ENCODE peak calls at places on chromosome 2, in four cellular contexts. P, X, G and S are unnamed samples.

GRCh38 chr2:76506538-76506937 is 795.8 kb upstream of the GCFC2 start:
- DNase-seq in X (no peak), P (no peak), G (no peak), S (no peak)

GRCh38 chr2:167966937-167967913 is 280.2 kb downstream of the STK39 start:
- DNase-seq in P (no peak), G (no peak), X (no peak), S (no peak)

GRCh38 chr2:61220768-61221167 is 58.8 kb downstream of the C2orf74 start:
- DNase-seq in G (no peak), X (no peak), P (no peak), S (no peak)

GRCh38 chr2:120298173-120298835 is 45.7 kb downstream of the RALB start:
- DNase-seq in X (no peak), P (no peak), G (no peak), S (no peak)

GRCh38 chr2:209685963-209686362 is 85.7 kb upstream of the UNC80 start:
- DNase-seq in G (no peak), P (no peak), X (no peak), S (no peak)

GRCh38 chr2:175251425-175252041 is 70.0 kb upstream of the ATP5MC3 start:
- DNase-seq in G (peak; percentile 0), X (peak; percentile 22), P (no peak), S (no peak)

GRCh38 chr2:50613161-50613560 is 418.8 kb downstream of the NRXN1 start:
- DNase-seq in P (no peak), X (no peak), G (no peak), S (no peak)

GRCh38 chr2:183868707-183869106 is 729.6 kb upstream of the ZNF804A start:
- DNase-seq in X (no peak), P (no peak), G (no peak), S (no peak)

GRCh38 chr2:207110310-207110709 is 55.4 kb downstream of the KLF7 start:
- DNase-seq in X (no peak), G (no peak), P (no peak), S (no peak)

GRCh38 chr2:171181067-171182049 is 20.7 kb upstream of the TLK1 start:
- DNase-seq in X (no peak), G (no peak), P (no peak), S (no peak)

GRCh38 chr2:60822987-60823386 is 58.4 kb upstream of the REL start:
- DNase-seq in P (no peak), G (no peak), X (no peak), S (no peak)

GRCh38 chr2:74768401-74768914 is 65.5 kb upstream of the HK2 start:
- DNase-seq in X (no peak), P (no peak), G (no peak), S (no peak)

GRCh38 chr2:157302492-157303099 is 23.0 kb downstream of the ERMN start:
- DNase-seq in P (no peak), X (peak; percentile 10), G (peak; percentile 15), S (no peak)

GRCh38 chr2:45652090-45653050 is 895 bp downstream of the PRKCE start:
- DNase-seq in G (no peak), X (peak; percentile 20), P (peak; percentile 54), S (no peak)

GRCh38 chr2:25294573-25295462 is 46.9 kb downstream of the DNMT3A start:
- DNase-seq in P (peak; percentile 82), G (no peak), X (no peak), S (no peak)

GRCh38 chr2:44537264-44537663 is 175.5 kb downstream of the CAMKMT start:
- DNase-seq in P (no peak), X (no peak), G (no peak), S (no peak)

GRCh38 chr2:67706082-67706481 is 308.9 kb downstream of the ETAA1 start:
- DNase-seq in X (no peak), P (no peak), G (no peak), S (no peak)

GRCh38 chr2:226551522-226552250 is 247.9 kb downstream of the IRS1 start:
- DNase-seq in X (no peak), G (no peak), P (no peak), S (no peak)

DNA sequence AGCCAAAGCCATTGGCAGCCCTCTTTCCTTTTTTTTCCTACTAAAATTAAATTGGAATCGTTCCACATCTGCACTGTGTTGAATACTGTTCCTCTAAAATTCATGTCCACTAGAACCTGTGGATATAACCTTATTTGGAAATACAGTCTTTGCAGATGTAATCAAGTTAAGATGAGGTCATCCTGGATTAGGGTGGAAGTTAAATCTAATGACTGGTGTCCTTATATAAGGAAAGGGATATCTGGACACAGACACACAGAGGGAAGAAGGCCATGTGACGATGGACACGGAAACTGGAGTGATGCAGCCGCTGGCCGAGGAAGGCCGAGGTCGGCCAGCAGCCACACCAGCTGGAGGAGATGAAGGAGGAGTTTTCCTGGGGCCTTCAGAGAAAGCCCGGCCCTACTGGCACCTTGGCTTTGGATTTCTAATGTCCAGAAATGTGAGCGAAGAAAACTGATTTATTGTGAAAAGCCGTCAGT is 49.4 kb downstream of the LONRF2 start:
- DNase-seq in P (no peak), X (no peak), G (no peak), S (no peak)
- TF ChIP-seq CTCF in P (no peak), X (no peak), G (no peak), S (no peak)

GRCh38 chr2:145422576-145422975 is 902.7 kb upstream of the ZEB2 start:
- DNase-seq in P (no peak), X (no peak), G (no peak), S (no peak)
- TF ChIP-seq CTCF in P (no peak), X (no peak), G (no peak), S (no peak)

GRCh38 chr2:190766581-190766980 is 114.0 kb upstream of the GLS start:
- DNase-seq in X (no peak), P (no peak), G (no peak), S (no peak)
- TF ChIP-seq CTCF in X (no peak), P (no peak), G (no peak), S (no peak)

DNA sequence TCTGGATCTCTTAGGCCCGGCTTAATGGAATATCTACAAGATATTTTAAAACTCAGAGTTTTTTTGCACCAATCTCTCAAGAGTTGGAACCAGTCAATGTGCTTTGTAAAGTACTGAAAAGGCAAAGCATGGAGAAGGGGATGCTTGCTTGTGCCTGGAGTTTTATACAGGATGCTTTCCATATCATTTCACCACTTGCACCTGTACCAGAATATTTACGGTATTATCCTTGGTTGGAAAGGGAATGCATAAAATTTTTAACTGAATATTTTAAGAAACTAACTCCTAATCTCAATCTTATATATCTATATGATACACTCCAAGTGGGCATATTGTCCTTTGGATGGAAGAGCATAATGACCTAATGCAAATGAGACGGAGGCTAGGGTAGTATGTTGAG is 318.7 kb downstream of the CLIP4 start:
- DNase-seq in G (no peak), P (no peak), X (no peak), S (no peak)
- TF ChIP-seq CTCF in G (no peak), P (no peak), X (no peak), S (no peak)

DNA sequence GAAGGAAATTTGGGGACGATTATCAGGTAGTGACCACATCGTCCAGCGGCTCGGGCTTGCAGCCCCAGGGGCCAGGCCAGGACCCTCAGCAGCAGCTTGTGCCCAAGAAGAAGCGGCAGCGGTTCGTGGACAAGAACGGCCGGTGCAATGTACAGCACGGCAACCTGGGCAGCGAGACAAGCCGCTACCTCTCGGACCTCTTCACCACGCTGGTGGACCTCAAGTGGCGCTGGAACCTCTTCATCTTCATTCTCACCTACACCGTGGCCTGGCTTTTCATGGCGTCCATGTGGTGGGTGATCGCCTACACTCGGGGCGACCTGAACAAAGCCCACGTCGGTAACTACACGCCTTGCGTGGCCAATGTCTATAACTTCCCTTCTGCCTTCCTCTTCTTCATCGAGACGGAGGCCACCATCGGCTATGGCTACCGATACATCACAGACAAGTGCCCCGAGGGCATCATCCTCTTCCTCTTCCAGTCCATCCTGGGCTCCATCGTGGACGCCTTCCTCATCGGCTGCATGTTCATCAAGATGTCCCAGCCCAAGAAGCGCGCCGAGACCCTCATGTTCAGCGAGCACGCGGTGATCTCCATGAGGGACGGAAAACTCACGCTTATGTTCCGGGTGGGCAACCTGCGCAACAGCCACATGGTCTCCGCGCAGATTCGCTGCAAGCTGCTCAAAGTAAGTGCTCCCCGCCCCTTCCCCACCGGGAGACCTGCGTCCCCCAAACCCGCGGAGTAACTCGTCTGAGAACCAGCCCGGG is 479 bp downstream of the KCNJ3 start:
- DNase-seq in X (no peak), G (no peak), P (no peak), S (peak; percentile 87)
- TF ChIP-seq CTCF in X (no peak), G (no peak), P (no peak), S (no peak)

DNA sequence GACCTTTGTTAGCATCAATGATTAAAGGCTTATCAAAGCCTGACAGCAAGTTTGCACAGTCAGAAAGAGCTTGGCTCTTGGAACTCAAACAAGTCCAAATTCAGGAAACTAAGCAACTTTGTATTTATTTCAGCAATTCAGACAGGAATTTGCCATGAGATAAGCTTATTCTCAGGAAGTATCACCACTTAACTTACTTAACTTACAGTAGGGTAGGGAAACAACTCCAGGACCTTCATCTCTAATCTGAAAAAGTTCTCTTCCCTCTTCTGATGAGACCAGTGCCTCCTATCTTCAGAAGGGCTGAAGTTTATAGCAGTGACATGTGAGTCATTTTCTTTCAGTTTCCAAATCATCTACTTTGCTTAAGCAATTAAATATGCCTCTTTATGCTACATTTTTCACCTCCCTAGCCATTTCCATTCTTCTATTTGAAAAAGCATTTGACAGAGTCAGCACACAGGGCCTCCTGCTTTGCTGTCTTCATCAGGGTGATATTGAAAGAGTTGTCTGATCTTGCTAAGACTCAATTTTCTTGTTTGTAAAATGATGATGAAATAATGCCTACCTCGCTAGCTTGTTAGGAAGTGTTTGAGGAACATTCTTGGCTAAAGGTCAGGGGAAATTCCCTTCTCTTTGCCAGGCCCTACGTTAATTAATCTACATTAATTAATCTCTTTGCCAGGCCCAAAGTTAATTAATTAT is 389.4 kb downstream of the RND3 start:
- DNase-seq in P (no peak), G (no peak), X (no peak), S (no peak)
- TF ChIP-seq CTCF in P (no peak), G (peak; percentile 46), X (no peak), S (peak; percentile 58)

DNA sequence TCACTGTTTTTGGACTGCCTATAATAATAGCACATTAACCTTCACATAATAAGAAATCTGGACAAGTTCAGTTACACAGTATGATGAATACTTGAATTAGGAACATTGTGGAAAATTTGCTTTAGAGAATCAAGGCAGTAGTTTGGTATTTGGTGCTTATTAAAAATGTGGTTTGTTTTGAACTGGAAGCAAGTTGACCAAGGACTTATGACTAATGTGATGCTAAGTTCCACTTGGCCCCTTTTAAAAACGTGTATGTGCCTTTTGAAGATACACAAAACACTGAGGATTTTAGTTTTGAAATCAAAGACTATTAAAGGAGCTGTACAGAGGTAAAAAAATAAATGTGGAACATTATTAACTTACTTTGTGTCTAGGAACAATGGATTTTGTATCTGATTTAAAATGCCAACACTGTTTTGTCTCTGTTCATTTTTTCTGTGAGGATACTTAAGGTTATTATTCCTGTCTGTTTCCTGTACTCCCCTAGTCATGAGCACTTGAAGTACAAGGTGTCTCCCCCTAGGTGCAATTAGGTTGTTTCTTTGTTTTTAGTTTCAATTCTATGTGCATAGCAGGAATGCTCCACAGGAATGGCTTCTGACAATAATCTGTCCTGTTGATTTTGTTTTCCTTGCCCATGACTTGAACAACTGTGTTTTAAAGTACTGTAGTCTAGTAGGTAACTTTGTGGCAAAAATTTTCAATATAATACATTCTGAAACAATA is 49.6 kb upstream of the PTH2R start:
- DNase-seq in X (no peak), G (no peak), P (no peak), S (no peak)
- TF ChIP-seq CTCF in X (no peak), G (no peak), P (no peak), S (no peak)

GRCh38 chr2:214591359-214591758 is 180.5 kb downstream of the VWC2L start:
- DNase-seq in G (no peak), P (no peak), X (no peak), S (no peak)
- TF ChIP-seq CTCF in G (peak; percentile 16), P (no peak), X (peak; percentile 37), S (peak; percentile 73)